ENCODE peak calls at places on chromosome 13, in four cellular contexts. L, C, N and J are unnamed samples.

GRCh38 chr13:27967203-27967735 is 1.8 kb downstream of the CDX2 start:
- DNase-seq in L (no peak), C (no peak), N (no peak), J (no peak)

GRCh38 chr13:39385621-39386231 is 217.3 kb downstream of the LHFPL6 start:
- DNase-seq in L (no peak), C (no peak), N (peak; percentile 63), J (no peak)

GRCh38 chr13:27797228-27797624 is 4.9 kb downstream of the GSX1 start:
- DNase-seq in L (no peak), C (no peak), N (peak; percentile 18), J (no peak)

GRCh38 chr13:110887955-110888333 is 26.9 kb downstream of the ANKRD10 start:
- DNase-seq in L (no peak), C (no peak), N (no peak), J (no peak)

GRCh38 chr13:76813874-76814273 is 72.3 kb downstream of the KCTD12 start:
- DNase-seq in L (no peak), C (no peak), N (no peak), J (no peak)

GRCh38 chr13:45337395-45337794 is 3.6 kb downstream of the TPT1 start:
- DNase-seq in L (no peak), C (no peak), N (no peak), J (no peak)

GRCh38 chr13:49436890-49437289 is 7.0 kb downstream of the CAB39L start:
- DNase-seq in L (no peak), C (no peak), N (peak; percentile 81), J (no peak)

GRCh38 chr13:82560889-82561288 is 1321.4 kb downstream of the SLITRK1 start:
- DNase-seq in L (no peak), C (no peak), N (no peak), J (no peak)

GRCh38 chr13:29963086-29963485 is 112.7 kb upstream of the UBL3 start:
- DNase-seq in L (no peak), C (no peak), N (no peak), J (no peak)

GRCh38 chr13:99998261-99998660 is 16.7 kb downstream of the ZIC2 start:
- DNase-seq in L (no peak), C (no peak), N (no peak), J (no peak)

GRCh38 chr13:26941345-26942174 is 181.0 kb upstream of the GPR12 start:
- DNase-seq in L (no peak), C (no peak), N (peak; percentile 76), J (no peak)

GRCh38 chr13:97435297-97435682 is 1.3 kb downstream of the RAP2A start:
- DNase-seq in L (no peak), C (no peak), N (no peak), J (no peak)

GRCh38 chr13:113064534-113065405 is 40.8 kb upstream of the F7 start:
- DNase-seq in L (no peak), C (no peak), N (peak; percentile 37), J (no peak)

GRCh38 chr13:68369739-68370138 is 1139.6 kb upstream of the PCDH9 start:
- DNase-seq in L (no peak), C (no peak), N (no peak), J (no peak)

GRCh38 chr13:113220141-113220598 is 10.8 kb downstream of the CUL4A start:
- DNase-seq in L (no peak), C (no peak), N (peak; percentile 48), J (no peak)

GRCh38 chr13:37715606-37716015 is 117.0 kb upstream of the POSTN start:
- DNase-seq in L (no peak), C (no peak), N (peak; percentile 96), J (no peak)

GRCh38 chr13:24670927-24671326 is 9.3 kb upstream of the ATP12A start:
- DNase-seq in L (no peak), C (peak; percentile 32), N (peak; percentile 20), J (peak; percentile 24)

GRCh38 chr13:111184685-111185401 is 69.7 kb downstream of the ARHGEF7 start:
- DNase-seq in L (no peak), C (peak; percentile 55), N (peak; percentile 52), J (peak; percentile 43)

GRCh38 chr13:29901714-29902631 is 51.6 kb upstream of the UBL3 start:
- DNase-seq in L (no peak), C (peak; percentile 9), N (peak; percentile 99), J (peak; percentile 20)

GRCh38 chr13:59423708-59424355 is 739.9 kb downstream of the DIAPH3 start:
- DNase-seq in L (no peak), C (no peak), N (no peak), J (no peak)

GRCh38 chr13:106815545-106815944 is 247.6 kb upstream of the ARGLU1 start:
- DNase-seq in L (no peak), C (no peak), N (no peak), J (no peak)

GRCh38 chr13:92315265-92315664 is 911.3 kb upstream of the GPC6 start:
- DNase-seq in L (no peak), C (no peak), N (peak; percentile 12), J (no peak)